ENCODE peak calls at places on chromosomes 13 and 19, in seven cellular contexts. G is psoas muscle, F is breast epithelium, L is brain microvascular endothelial cell, I is dorsolateral prefrontal cortex, W is A549, Z is right lobe of liver. D is an unnamed sample.
A peak's percentile ranks its signal among the peaks of the same experiment; 100 is the strongest.

GRCh38 chr13:35838356-35838755 is 292.8 kb downstream of the DCLK1 start:
- DNase-seq in W (no peak), G (no peak), I (no peak), F (no peak), Z (no peak), L (peak; percentile 51), D (peak; percentile 38)

GRCh38 chr19:4077800-4078683 is 11.3 kb upstream of the ZBTB7A start:
- DNase-seq in I (peak; percentile 55), L (no peak), Z (peak; percentile 73), G (peak; percentile 76), F (peak; percentile 70), W (no peak), D (no peak)

GRCh38 chr13:99604636-99605035 is 103.4 kb downstream of the TM9SF2 start:
- DNase-seq in F (no peak), I (no peak), Z (no peak), G (no peak), W (no peak), L (no peak), D (no peak)

GRCh38 chr19:883661-884211 is 9.3 kb downstream of the MED16 start:
- DNase-seq in I (no peak), Z (no peak), L (no peak), W (no peak), F (no peak), G (no peak), D (no peak)

GRCh38 chr19:17441241-17442135 is 7.0 kb downstream of the TMEM221 start:
- DNase-seq in G (no peak), Z (no peak), F (no peak), W (peak; percentile 38), I (no peak), L (no peak), D (no peak)

GRCh38 chr13:113907637-113908617 is 44.1 kb upstream of the GAS6 start:
- DNase-seq in Z (no peak), F (peak; percentile 34), L (no peak), W (no peak), G (no peak), I (no peak), D (peak; percentile 94)

GRCh38 chr13:85333511-85333910 is 465.7 kb downstream of the SLITRK6 start:
- DNase-seq in I (no peak), Z (no peak), F (no peak), L (no peak), G (no peak), W (no peak), D (no peak)

GRCh38 chr13:39039033-39039432 is 777 bp downstream of the NHLRC3 start:
- DNase-seq in F (no peak), L (no peak), Z (no peak), G (no peak), I (no peak), W (no peak), D (no peak)

GRCh38 chr19:49954933-49955332 is 6.0 kb downstream of the SIGLEC11 start:
- DNase-seq in I (no peak), G (no peak), F (peak; percentile 27), W (no peak), L (no peak), Z (no peak), D (no peak)

GRCh38 chr19:17847538-17848366 is at the start of gene JAK3:
- DNase-seq in F (no peak), G (peak; percentile 58), L (peak; percentile 48), Z (peak; percentile 75), W (no peak), I (peak; percentile 67), D (no peak)

GRCh38 chr13:47426126-47426849 is 529.4 kb upstream of the HTR2A start:
- DNase-seq in I (peak; percentile 40), F (no peak), W (no peak), Z (no peak), L (peak; percentile 60), G (peak; percentile 30), D (no peak)

GRCh38 chr19:17341386-17341785 is 4.0 kb downstream of the GTPBP3 start:
- DNase-seq in W (no peak), G (no peak), L (no peak), F (no peak), I (no peak), Z (no peak), D (no peak)

GRCh38 chr19:40745402-40745780 is 4.9 kb downstream of the ACTMAP start:
- DNase-seq in W (no peak), Z (no peak), L (peak; percentile 39), I (no peak), F (no peak), G (no peak), D (peak; percentile 24)

GRCh38 chr19:51820821-51821446 is 26.0 kb downstream of the FPR3 start:
- DNase-seq in G (no peak), Z (no peak), W (no peak), F (no peak), I (no peak), L (no peak), D (no peak)

GRCh38 chr13:39916330-39916729 is 260.9 kb downstream of the COG6 start:
- DNase-seq in F (no peak), Z (no peak), W (no peak), I (no peak), G (no peak), L (peak; percentile 11), D (no peak)

GRCh38 chr19:45474191-45474940 is 6.6 kb downstream of the FOSB start:
- DNase-seq in I (no peak), F (no peak), Z (no peak), G (no peak), L (peak; percentile 16), W (no peak), D (no peak)

GRCh38 chr19:14381689-14382474 is 638 bp downstream of the ADGRE5 start:
- DNase-seq in Z (no peak), I (no peak), W (peak; percentile 77), L (peak; percentile 52), F (no peak), G (peak; percentile 44), D (no peak)

GRCh38 chr19:49106648-49107135 is 7.5 kb upstream of the LIN7B start:
- DNase-seq in G (peak; percentile 58), Z (no peak), W (peak; percentile 87), F (no peak), I (peak; percentile 72), L (peak; percentile 16), D (no peak)

GRCh38 chr13:26946675-26947342 is 186.2 kb upstream of the GPR12 start:
- DNase-seq in G (no peak), Z (no peak), F (no peak), L (peak; percentile 31), I (no peak), W (peak; percentile 71), D (peak; percentile 42)

DNA sequence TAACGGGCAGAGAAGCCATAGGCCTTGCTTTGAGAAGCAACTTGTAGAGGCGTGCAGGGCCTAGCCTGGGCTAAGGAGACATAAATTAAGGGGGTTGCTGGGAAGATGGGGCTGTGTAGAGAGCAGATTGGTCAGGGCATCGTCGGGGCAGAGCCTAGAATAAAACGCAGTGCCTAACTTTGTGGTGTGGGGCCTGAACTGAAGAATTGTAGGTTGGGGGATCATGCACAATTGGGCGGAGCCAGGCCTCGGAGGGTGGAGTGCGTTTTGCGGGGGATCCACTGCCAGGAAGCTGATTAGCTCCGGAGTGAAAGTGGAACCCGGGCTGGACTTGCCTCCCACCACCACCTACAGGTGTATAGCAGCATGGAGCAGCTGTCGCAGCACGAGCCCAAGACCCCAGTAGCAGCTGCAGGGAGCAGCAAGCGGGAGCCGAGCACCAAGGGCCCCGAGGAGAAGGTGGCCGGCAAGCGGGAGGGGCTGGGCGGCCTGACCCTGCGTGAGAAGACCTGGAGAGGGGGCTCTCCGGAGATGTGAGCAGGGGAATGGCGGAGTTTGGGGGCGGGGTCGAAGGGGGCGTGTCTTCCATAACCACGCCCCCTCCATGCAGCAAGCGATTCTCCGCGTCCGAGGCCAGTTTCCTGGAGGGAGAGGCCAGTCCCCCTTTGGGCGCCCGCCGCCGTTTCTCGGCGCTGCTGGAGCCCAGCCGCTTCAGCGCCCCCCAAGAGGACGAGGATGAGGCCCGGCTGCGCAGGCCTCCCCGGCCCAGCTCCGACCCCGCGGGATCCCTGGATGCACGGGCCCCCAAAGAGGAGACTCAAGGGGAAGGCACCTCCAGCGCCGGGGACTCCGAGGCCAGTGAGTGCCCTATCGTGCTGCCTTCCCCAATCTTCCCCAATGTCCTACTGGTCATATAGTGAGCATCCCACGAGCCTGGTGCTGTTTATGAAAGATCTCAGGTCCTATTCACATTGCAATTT is 13.8 kb downstream of the DNASE2 start:
- DNase-seq in W (peak; percentile 52), G (peak; percentile 43), F (no peak), Z (peak; percentile 62), I (no peak), L (peak; percentile 29), D (no peak)
- TF ChIP-seq CTCF in W (no peak), G (no peak), F (no peak), Z (no peak), I (no peak), L (no peak), D (peak; percentile 1)

GRCh38 chr13:112704634-112705145 is 14.9 kb downstream of the ATP11A start:
- DNase-seq in L (no peak), W (no peak), Z (no peak), F (no peak), G (no peak), I (no peak), D (no peak)
- H3K27ac ChIP-seq in L (no peak overlapping the region), W (no peak overlapping the region), Z (no peak overlapping the region), F (no peak overlapping the region), G (no peak overlapping the region), I (no peak overlapping the region), D (no peak overlapping the region)

GRCh38 chr13:61500176-61500575 is 84.5 kb upstream of the PCDH20 start:
- DNase-seq in L (no peak), W (no peak), G (no peak), Z (no peak), F (no peak), I (no peak), D (no peak)
- H3K4me3 ChIP-seq in L (no peak overlapping the region), W (no peak overlapping the region), G (no peak overlapping the region), Z (no peak overlapping the region), F (no peak overlapping the region), I (no peak overlapping the region), D (no peak overlapping the region)

GRCh38 chr19:46633130-46633529 is 2.9 kb downstream of the GNG8 start:
- DNase-seq in F (no peak), I (no peak), L (no peak), Z (no peak), G (no peak), W (no peak), D (no peak)
- TF ChIP-seq CTCF in F (no peak), I (no peak), L (no peak), Z (no peak), G (no peak), W (no peak), D (no peak)

DNA sequence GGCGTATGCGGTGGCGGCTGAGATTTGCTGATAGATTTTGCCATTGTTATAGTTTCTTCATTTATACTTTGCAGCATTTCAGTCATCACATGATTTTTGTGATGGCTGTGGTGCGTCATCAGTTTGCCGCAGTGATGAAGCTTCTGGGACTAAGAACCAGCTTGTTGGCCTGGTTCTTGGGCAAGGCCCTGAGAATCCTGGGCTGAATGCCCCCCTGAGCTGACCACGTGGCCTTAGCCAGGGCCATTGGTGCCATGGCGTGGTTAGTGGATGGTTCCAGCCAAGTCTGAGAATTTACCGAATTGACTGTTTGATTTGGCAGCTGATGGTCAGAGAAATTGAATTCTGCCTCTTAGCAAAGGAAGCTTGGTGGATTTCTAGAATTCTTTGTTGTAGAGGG is 17.8 kb downstream of the GATAD2A start:
- DNase-seq in W (no peak), F (no peak), L (no peak), G (no peak), I (no peak), Z (peak; percentile 82), D (no peak)
- H3K27ac ChIP-seq in W (no peak overlapping the region), F (no peak overlapping the region), L (no peak overlapping the region), G (no peak overlapping the region), I (no peak overlapping the region), Z (no peak overlapping the region), D (no peak overlapping the region)

D was measured in AG04450.